ENCODE peak calls at places on chromosome 21, in five cellular contexts. G is endodermal cell, A is GM23248, O is mesenchymal stem cell, C is neural progenitor cell. X is an unnamed sample.

GRCh38 chr21:28991861-28992525 is 684 bp downstream of the LTN1 start:
- DNase-seq in G (peak; percentile 52), A (peak; percentile 44), O (no peak), C (peak; percentile 8), X (no peak)

GRCh38 chr21:28754127-28754611 is 238.5 kb downstream of the LTN1 start:
- DNase-seq in G (no peak), A (peak; percentile 57), O (no peak), C (no peak), X (no peak)

GRCh38 chr21:36587388-36587787 is 107.5 kb upstream of the CLDN14 start:
- DNase-seq in G (no peak), A (peak; percentile 64), O (no peak), C (no peak), X (peak; percentile 21)

GRCh38 chr21:38984982-38985422 is 179.3 kb downstream of the ETS2 start:
- DNase-seq in G (no peak), A (peak; percentile 89), O (peak; percentile 31), C (no peak), X (no peak)

GRCh38 chr21:15947707-15948106 is 217.9 kb downstream of the USP25 start:
- DNase-seq in G (no peak), A (no peak), O (no peak), C (no peak), X (no peak)

GRCh38 chr21:41422546-41423372 is 3.3 kb upstream of the MX1 start:
- DNase-seq in G (no peak), A (no peak), O (no peak), C (no peak), X (no peak)

GRCh38 chr21:34313116-34313515 is 50.7 kb upstream of the KCNE2 start:
- DNase-seq in G (no peak), A (peak; percentile 8), O (no peak), C (no peak), X (no peak)

GRCh38 chr21:37509802-37510393 is 143.3 kb downstream of the DYRK1A start:
- DNase-seq in G (no peak), A (peak; percentile 72), O (peak; percentile 37), C (no peak), X (no peak)

GRCh38 chr21:39048064-39048463 is 135.2 kb downstream of the PSMG1 start:
- DNase-seq in G (peak; percentile 91), A (no peak), O (peak; percentile 90), C (peak; percentile 93), X (no peak)

GRCh38 chr21:27526451-27526850 is 559.6 kb upstream of the ADAMTS5 start:
- DNase-seq in G (no peak), A (no peak), O (no peak), C (no peak), X (no peak)

GRCh38 chr21:32508558-32508957 is 76.8 kb downstream of the TCP10L start:
- DNase-seq in G (no peak), A (no peak), O (no peak), C (no peak), X (no peak)

DNA sequence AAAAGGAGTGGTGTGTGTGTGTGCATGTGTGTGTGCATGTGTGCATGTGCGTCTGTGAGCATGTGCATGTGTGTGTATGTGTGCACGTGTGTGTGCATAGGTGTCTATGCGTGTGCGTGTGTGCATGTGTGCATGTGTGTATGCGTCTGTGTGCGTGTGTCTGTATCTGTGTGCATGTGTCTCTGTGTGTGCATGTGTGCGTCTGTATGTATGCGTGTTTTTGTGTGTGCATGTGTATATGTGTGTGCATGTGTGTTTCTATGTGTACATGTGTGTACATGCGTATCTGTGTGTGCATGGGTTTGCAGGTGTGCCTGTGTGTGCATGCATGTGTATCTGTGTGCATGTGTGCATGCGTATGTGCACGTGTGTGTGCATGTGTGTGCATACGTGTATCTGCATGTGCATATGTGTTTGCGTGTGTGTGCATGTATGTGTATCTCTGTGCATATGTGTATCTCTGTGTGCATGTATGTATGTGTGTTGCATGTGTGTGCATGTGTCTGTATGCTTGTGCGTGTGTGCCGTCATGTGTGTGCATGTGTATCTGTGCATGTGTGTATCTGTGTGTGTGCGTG is 77.9 kb downstream of the TCP10L start:
- DNase-seq in G (no peak), A (no peak), O (no peak), C (no peak), X (no peak)
- H3K9ac ChIP-seq in G (no peak overlapping the region), A (no peak overlapping the region), O (no peak overlapping the region), C (no peak overlapping the region), X (no peak overlapping the region)

GRCh38 chr21:25636727-25637126 is 2.3 kb upstream of the JAM2 start:
- DNase-seq in G (no peak), A (peak; percentile 29), O (no peak), C (no peak), X (no peak)

GRCh38 chr21:25639922-25640670 is 1.0 kb downstream of the JAM2 start:
- DNase-seq in G (peak; percentile 75), A (peak; percentile 32), O (peak; percentile 3), C (peak; percentile 59), X (no peak)

GRCh38 chr21:25637846-25638245 is 1.2 kb upstream of the JAM2 start:
- DNase-seq in G (no peak), A (no peak), O (no peak), C (no peak), X (no peak)

GRCh38 chr21:25639167-25639921 is at the start of gene JAM2:
- DNase-seq in G (peak; percentile 90), A (peak; percentile 55), O (peak; percentile 35), C (peak; percentile 75), X (no peak)

GRCh38 chr21:25638634-25639166 is 358 bp upstream of the JAM2 start:
- DNase-seq in G (no peak), A (peak; percentile 43), O (peak; percentile 10), C (no peak), X (no peak)
- H3K9ac ChIP-seq in G (peak overlapping the region; percentile 44), A (peak overlapping the region; percentile 56), O (peak overlapping the region; percentile 84), C (peak overlapping the region; percentile 15), X (no peak overlapping the region)

GRCh38 chr21:46229133-46229922 is 754 bp upstream of the LSS start:
- DNase-seq in G (no peak), A (no peak), O (no peak), C (no peak), X (no peak)

GRCh38 chr21:46228345-46229051 is at the start of gene LSS:
- DNase-seq in G (peak; percentile 100), A (peak; percentile 98), O (peak; percentile 98), C (peak; percentile 99), X (peak; percentile 93)

GRCh38 chr21:46226920-46227599 is 1.5 kb downstream of the LSS start:
- DNase-seq in G (peak; percentile 67), A (peak; percentile 59), O (peak; percentile 79), C (no peak), X (no peak)

GRCh38 chr21:46227811-46228344 is 696 bp downstream of the LSS start:
- DNase-seq in G (peak; percentile 60), A (peak; percentile 36), O (peak; percentile 15), C (peak; percentile 42), X (no peak)

GRCh38 chr21:46229923-46230260 is 1.3 kb upstream of the LSS start:
- DNase-seq in G (no peak), A (peak; percentile 6), O (no peak), C (no peak), X (no peak)
- H3K9ac ChIP-seq in G (peak overlapping the region; percentile 51), A (peak overlapping the region; percentile 75), O (peak overlapping the region; percentile 72), C (no peak overlapping the region), X (peak overlapping the region; percentile 71)

DNA sequence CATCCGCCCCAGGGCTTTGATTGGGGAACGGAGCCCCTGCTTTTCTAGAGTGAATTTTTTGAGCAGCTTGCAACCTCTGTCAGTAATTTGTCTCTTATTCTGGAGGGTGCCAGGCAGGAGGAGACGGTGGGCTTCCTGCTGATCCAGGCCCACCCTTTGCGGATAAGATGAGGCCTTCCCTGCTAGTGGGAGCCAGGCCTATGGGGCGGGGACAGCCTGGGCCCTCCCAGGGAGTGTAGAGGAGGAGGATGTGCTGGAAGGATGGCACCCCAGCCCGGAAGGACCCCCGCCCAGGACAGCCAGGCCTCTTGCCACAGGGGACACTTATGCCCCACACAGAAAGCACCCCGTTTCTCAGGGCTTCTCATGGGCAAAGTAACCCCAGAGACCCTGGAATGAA is 118.8 kb downstream of the SIK1 start:
- DNase-seq in G (no peak), A (no peak), O (no peak), C (no peak), X (no peak)
- H3K9ac ChIP-seq in G (no peak overlapping the region), A (no peak overlapping the region), O (no peak overlapping the region), C (no peak overlapping the region), X (no peak overlapping the region)

X was measured in HCT116.